ENCODE peak calls at places on chromosome 12, in six cellular contexts. M is SW 1271; W is GM04504; D is activated CD8-positive, alpha-beta memory T cell treated with anti-CD3 and anti-CD28 coated beads for 48 hours; R is midbrain; J is GM13976. H is an unnamed sample.

GRCh38 chr12:95216704-95217376 is 427 bp downstream of the FGD6 start:
- DNase-seq in D (no peak), M (no peak), J (no peak), W (no peak), R (no peak), H (no peak)

GRCh38 chr12:83473408-83474095 is 786.8 kb downstream of the TMTC2 start:
- DNase-seq in W (no peak), M (no peak), R (no peak), D (no peak), J (no peak), H (no peak)

GRCh38 chr12:70031046-70031445 is 206.0 kb downstream of the MYRFL start:
- DNase-seq in J (no peak), M (no peak), R (no peak), W (no peak), D (no peak), H (no peak)

GRCh38 chr12:76558684-76559276 is 791 bp downstream of the OSBPL8 start:
- DNase-seq in J (peak; percentile 58), M (no peak), D (peak; percentile 56), W (no peak), R (peak; percentile 27), H (peak; percentile 84)

GRCh38 chr12:14982986-14983385 is 10.1 kb downstream of the PDE6H start:
- DNase-seq in R (no peak), W (no peak), D (no peak), M (no peak), J (no peak), H (no peak)

GRCh38 chr12:117036547-117036946 is 62.7 kb downstream of the TESC start:
- DNase-seq in W (no peak), J (no peak), D (no peak), M (no peak), R (no peak), H (no peak)

GRCh38 chr12:52533686-52534470 is 13.7 kb upstream of the KRT5 start:
- DNase-seq in J (no peak), W (no peak), M (no peak), D (no peak), R (no peak), H (no peak)

GRCh38 chr12:19779393-19780056 is 340.2 kb downstream of the AEBP2 start:
- DNase-seq in M (no peak), R (no peak), J (no peak), W (no peak), D (no peak), H (peak; percentile 25)

GRCh38 chr12:89091293-89091841 is 260.9 kb downstream of the DUSP6 start:
- DNase-seq in J (no peak), W (no peak), R (no peak), D (no peak), M (no peak), H (no peak)

GRCh38 chr12:101819467-101819866 is 11.3 kb downstream of the GNPTAB start:
- DNase-seq in D (no peak), J (peak; percentile 52), M (no peak), W (no peak), R (no peak), H (no peak)

GRCh38 chr12:115922952-115923564 is 354.4 kb downstream of the MED13L start:
- DNase-seq in M (no peak), R (no peak), W (no peak), J (no peak), D (no peak), H (no peak)

GRCh38 chr12:64709429-64709828 is 49.8 kb downstream of the GNS start:
- DNase-seq in M (no peak), D (no peak), W (no peak), J (no peak), R (no peak), H (no peak)

GRCh38 chr12:10102322-10102721 is 3.5 kb upstream of the CLEC1A start:
- DNase-seq in M (no peak), D (no peak), J (no peak), R (no peak), W (no peak), H (no peak)

GRCh38 chr12:52041032-52041431 is 10.2 kb upstream of the NR4A1 start:
- DNase-seq in R (no peak), J (no peak), M (no peak), D (no peak), W (no peak), H (no peak)

GRCh38 chr12:26523708-26524150 is 309.3 kb downstream of the ITPR2 start:
- DNase-seq in D (no peak), M (no peak), W (peak; percentile 86), J (no peak), R (peak; percentile 94), H (peak; percentile 84)

GRCh38 chr12:62297321-62297720 is 37.1 kb downstream of the USP15 start:
- DNase-seq in J (no peak), M (no peak), W (no peak), D (no peak), R (no peak), H (no peak)

GRCh38 chr12:49233842-49234526 is 30.9 kb upstream of the TUBA1C start:
- DNase-seq in W (no peak), D (no peak), M (no peak), J (peak; percentile 49), R (peak; percentile 70), H (no peak)

GRCh38 chr12:18677189-18677588 is 60.6 kb downstream of the PLCZ1 start:
- DNase-seq in J (no peak), D (no peak), M (no peak), W (no peak), R (no peak), H (no peak)

GRCh38 chr12:109701064-109701463 is 12.6 kb upstream of the FAM222A start:
- DNase-seq in M (no peak), D (no peak), J (no peak), W (no peak), R (no peak), H (no peak)

GRCh38 chr12:50087995-50088394 is 2.9 kb downstream of the SMARCD1 start:
- DNase-seq in M (no peak), D (no peak), W (no peak), R (no peak), J (no peak), H (no peak)

GRCh38 chr12:118512669-118513068 is 136.3 kb downstream of the SUDS3 start:
- DNase-seq in M (no peak), R (no peak), D (no peak), J (no peak), W (no peak), H (no peak)